ENCODE peak calls at places on chromosomes 5 and 9, in seven cellular contexts. Z, P, F, R, Q, G and E are unnamed samples.

GRCh38 chr5:40986666-40987065 is 77.4 kb downstream of the C7 start:
- DNase-seq in Z (no peak), P (no peak), F (no peak), R (no peak), Q (no peak), G (no peak), E (no peak)

GRCh38 chr9:117414220-117414905 is 494 bp downstream of the ASTN2 start:
- DNase-seq in Z (peak), P (no peak), F (peak), R (no peak), Q (peak), G (peak), E (peak)

GRCh38 chr9:112838342-112838741 is 52.3 kb downstream of the SLC46A2 start:
- DNase-seq in Z (no peak), P (no peak), F (no peak), R (no peak), Q (no peak), G (no peak), E (no peak)

GRCh38 chr9:13971910-13972655 is 341.9 kb downstream of the NFIB start:
- DNase-seq in Z (no peak), P (no peak), F (no peak), R (no peak), Q (no peak), G (no peak), E (no peak)

GRCh38 chr5:53253421-53253871 is 143.9 kb upstream of the MOCS2 start:
- DNase-seq in Z (no peak), P (no peak), F (no peak), R (no peak), Q (peak), G (no peak), E (no peak)

GRCh38 chr9:133054194-133054890 is 7.4 kb upstream of the CEL start:
- DNase-seq in Z (no peak), P (no peak), F (no peak), R (no peak), Q (no peak), G (no peak), E (no peak)

GRCh38 chr5:144712090-144712489 is 541.4 kb downstream of the KCTD16 start:
- DNase-seq in Z (no peak), P (no peak), F (no peak), R (no peak), Q (no peak), G (no peak), E (no peak)

GRCh38 chr5:123659006-123659405 is 147.0 kb downstream of the CSNK1G3 start:
- DNase-seq in Z (no peak), P (no peak), F (no peak), R (no peak), Q (peak), G (no peak), E (no peak)

GRCh38 chr9:12813960-12814876 is 39.4 kb downstream of the LURAP1L start:
- DNase-seq in Z (no peak), P (peak), F (no peak), R (peak), Q (peak), G (no peak), E (no peak)

GRCh38 chr9:86303316-86303975 is 21.1 kb upstream of the ISCA1 start:
- DNase-seq in Z (no peak), P (no peak), F (peak), R (peak), Q (peak), G (no peak), E (no peak)

GRCh38 chr9:33510264-33511183 is 13.5 kb upstream of the ANKRD18B start:
- DNase-seq in Z (peak), P (no peak), F (peak), R (peak), Q (peak), G (peak), E (peak)

GRCh38 chr5:108655750-108656450 is 91.8 kb upstream of the FER start:
- DNase-seq in Z (no peak), P (no peak), F (no peak), R (peak), Q (peak), G (no peak), E (no peak)

GRCh38 chr9:130445268-130445983 is 665 bp downstream of the ASS1 start:
- DNase-seq in Z (no peak), P (no peak), F (peak), R (peak), Q (peak), G (no peak), E (no peak)

GRCh38 chr5:170251462-170251861 is 18.7 kb downstream of the C5orf58 start:
- DNase-seq in Z (no peak), P (peak), F (no peak), R (peak), Q (no peak), G (no peak), E (no peak)

GRCh38 chr9:124062172-124062571 is 50.6 kb downstream of the LHX2 start:
- DNase-seq in Z (no peak), P (no peak), F (peak), R (no peak), Q (no peak), G (no peak), E (no peak)
- TF ChIP-seq CTCF in Z (no peak), P (peak), F (peak), R (no peak), Q (peak), G (no peak), E (no peak)

GRCh38 chr9:8514760-8515159 is 715.2 kb upstream of the DMAC1 start:
- DNase-seq in Z (no peak), P (no peak), F (peak), R (no peak), Q (no peak), G (no peak), E (no peak)
- TF ChIP-seq CTCF in Z (no peak), P (no peak), F (peak), R (no peak), Q (no peak), G (peak), E (no peak)

GRCh38 chr5:673837-674629 is 19.1 kb downstream of the TPPP start:
- DNase-seq in Z (no peak), P (no peak), F (no peak), R (no peak), Q (no peak), G (no peak), E (no peak)
- TF ChIP-seq CTCF in Z (no peak), P (no peak), F (no peak), R (no peak), Q (no peak), G (no peak), E (no peak)

DNA sequence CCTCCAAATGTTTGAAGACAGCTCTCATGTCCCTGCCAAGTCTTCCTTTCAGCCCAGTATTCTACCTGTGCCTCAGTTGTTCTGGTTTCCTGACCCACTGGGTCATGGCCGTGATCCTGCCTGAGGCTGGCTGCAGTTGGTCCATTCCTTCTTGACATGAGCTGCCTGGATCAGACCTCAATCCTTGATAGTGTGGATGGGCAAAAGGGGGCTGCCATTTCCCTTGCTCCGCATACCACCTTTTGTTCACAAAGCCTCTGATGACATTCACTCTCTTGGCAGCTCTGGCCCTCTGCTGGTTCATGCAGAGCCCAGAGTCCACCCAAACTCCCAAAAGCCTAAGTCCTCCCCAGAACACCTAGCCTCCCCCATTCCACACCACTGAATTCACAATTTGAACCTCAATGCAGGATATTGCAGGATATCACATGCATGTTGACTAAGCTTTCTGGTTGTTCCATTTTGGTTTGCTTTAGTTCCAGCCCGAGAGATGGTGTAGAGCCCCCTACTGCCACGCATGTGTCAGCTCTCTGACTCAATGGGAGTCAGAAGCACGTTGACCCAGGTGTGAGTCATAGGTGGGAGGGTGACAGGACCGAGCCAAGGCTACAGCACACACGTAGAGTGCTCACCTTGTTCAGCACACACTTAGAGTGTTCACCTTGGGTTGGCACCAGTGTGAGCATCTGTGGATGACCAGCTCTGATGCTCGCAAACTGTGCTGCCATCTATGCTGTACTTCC is 137.2 kb downstream of the MTX3 start:
- DNase-seq in Z (peak), P (peak), F (no peak), R (peak), Q (no peak), G (no peak), E (peak)
- TF ChIP-seq CTCF in Z (no peak), P (no peak), F (peak), R (no peak), Q (no peak), G (no peak), E (no peak)

GRCh38 chr5:180862645-180863044 is 1.6 kb upstream of the ZFP62 start:
- DNase-seq in Z (no peak), P (no peak), F (peak), R (no peak), Q (no peak), G (no peak), E (peak)
- TF ChIP-seq CTCF in Z (no peak), P (no peak), F (no peak), R (no peak), Q (no peak), G (no peak), E (no peak)

DNA sequence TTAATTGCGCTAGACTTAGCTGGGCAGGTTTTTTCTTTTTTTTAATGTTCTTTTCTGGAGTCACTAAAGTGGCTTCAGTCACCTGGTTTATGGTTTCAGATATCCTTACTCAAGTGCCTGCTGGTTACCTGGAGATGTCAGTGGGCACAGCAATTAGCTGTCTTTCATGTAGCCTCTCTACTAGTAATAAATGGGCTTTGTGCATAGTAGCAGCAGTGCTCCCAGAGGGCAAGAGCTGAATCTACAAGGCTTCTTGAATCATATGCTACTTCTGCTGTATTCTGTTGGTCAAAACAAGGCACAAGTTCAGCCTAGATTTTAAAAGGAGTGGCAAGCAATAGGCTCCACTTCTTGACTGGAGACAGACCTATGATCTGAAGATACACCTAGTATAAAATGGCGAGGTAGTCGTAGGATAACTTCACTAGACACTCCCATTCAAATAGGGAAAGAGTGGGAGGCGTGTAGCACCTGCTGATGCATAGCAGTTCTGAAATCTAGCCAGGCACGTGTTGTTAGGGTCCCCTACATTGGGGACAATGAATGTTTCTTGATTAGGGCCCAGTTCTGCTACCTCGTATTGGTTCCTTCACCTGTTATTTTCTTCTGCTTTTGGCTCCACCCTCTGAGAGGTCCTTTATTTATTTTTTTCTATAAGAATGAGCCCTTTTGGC is 7.0 kb downstream of the SCAMP1 start:
- DNase-seq in Z (no peak), P (no peak), F (peak), R (no peak), Q (peak), G (no peak), E (no peak)
- TF ChIP-seq CTCF in Z (no peak), P (peak), F (no peak), R (no peak), Q (peak), G (peak), E (no peak)

DNA sequence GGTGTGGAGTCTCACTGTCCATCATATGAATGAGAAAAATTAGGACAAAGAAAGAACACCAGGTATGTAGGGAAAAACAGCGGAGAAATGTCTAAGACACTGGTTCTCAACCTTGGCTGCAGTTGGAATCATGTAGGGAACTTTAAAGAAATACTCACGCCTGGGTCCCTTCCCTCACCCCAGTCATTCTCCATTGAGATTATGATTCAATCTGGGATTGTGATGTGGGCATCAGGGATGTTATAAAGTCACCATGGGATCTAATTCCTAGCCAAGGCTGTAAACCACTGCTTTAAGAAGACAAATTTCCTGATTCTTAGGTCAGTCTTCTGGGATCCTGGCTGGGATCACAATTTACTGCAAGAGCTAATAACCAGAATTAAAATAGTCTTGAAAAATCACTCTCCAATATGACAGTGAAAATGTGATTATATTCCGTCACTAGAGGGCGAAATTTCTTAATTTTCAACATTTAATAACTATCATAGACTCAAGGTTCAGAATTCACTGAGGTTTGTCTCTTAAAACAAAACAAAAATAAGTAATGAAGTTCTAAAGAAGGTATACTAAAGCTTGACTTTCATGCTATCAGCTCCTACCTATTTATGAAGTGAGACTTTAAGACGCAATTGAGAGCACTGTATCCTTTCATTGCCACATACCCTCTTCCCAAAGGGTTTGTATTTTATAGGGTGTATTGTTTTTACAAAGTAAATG is 60.5 kb downstream of the GLDC start:
- DNase-seq in Z (no peak), P (peak), F (peak), R (peak), Q (peak), G (no peak), E (no peak)
- TF ChIP-seq CTCF in Z (peak), P (peak), F (peak), R (peak), Q (peak), G (peak), E (no peak)

GRCh38 chr5:140242099-140242498 is 60.8 kb downstream of the PFDN1 start:
- DNase-seq in Z (no peak), P (no peak), F (peak), R (no peak), Q (no peak), G (no peak), E (no peak)
- TF ChIP-seq CTCF in Z (no peak), P (peak), F (peak), R (peak), Q (peak), G (peak), E (no peak)

GRCh38 chr5:36734422-36734821 is 128.0 kb downstream of the SLC1A3 start:
- DNase-seq in Z (no peak), P (no peak), F (peak), R (peak), Q (peak), G (no peak), E (no peak)
- TF ChIP-seq CTCF in Z (no peak), P (peak), F (peak), R (peak), Q (peak), G (peak), E (no peak)